ENCODE peak calls at places on chromosomes 4 and X, in four cellular contexts. One of them, this sample, is unnamed.

GRCh38 chr4:69731261-69731660 is 29.2 kb downstream of the SULT1B1 start:
- DNase-seq in NT2/D1: no peak
- DNase-seq in breast epithelium: no peak
- DNase-seq in A673: peak; percentile 45
- DNase-seq in this sample: no peak

GRCh38 chr4:140238353-140239041 is 84.5 kb upstream of the MAML3 start:
- DNase-seq in breast epithelium: peak; percentile 86
- DNase-seq in NT2/D1: no peak
- DNase-seq in A673: peak; percentile 78
- DNase-seq in this sample: peak; percentile 72

GRCh38 chrX:129769467-129770154 is 10.1 kb upstream of the SASH3 start:
- DNase-seq in NT2/D1: no peak
- DNase-seq in A673: no peak
- DNase-seq in breast epithelium: no peak
- DNase-seq in this sample: peak; percentile 68

GRCh38 chr4:67204441-67204840 is 340.9 kb downstream of the CENPC start:
- DNase-seq in NT2/D1: no peak
- DNase-seq in breast epithelium: no peak
- DNase-seq in A673: peak; percentile 76
- DNase-seq in this sample: no peak

GRCh38 chr4:42923431-42923830 is 30.9 kb downstream of the GRXCR1 start:
- DNase-seq in A673: no peak
- DNase-seq in breast epithelium: no peak
- DNase-seq in NT2/D1: no peak
- DNase-seq in this sample: no peak

GRCh38 chrX:118197730-118198129 is 81.1 kb upstream of the KLHL13 start:
- DNase-seq in A673: no peak
- DNase-seq in NT2/D1: no peak
- DNase-seq in breast epithelium: no peak
- DNase-seq in this sample: no peak

GRCh38 chrX:53279296-53280237 is 1.8 kb downstream of the IQSEC2 start:
- DNase-seq in breast epithelium: no peak
- DNase-seq in A673: peak; percentile 25
- DNase-seq in NT2/D1: no peak
- DNase-seq in this sample: peak; percentile 47

GRCh38 chr4:19739101-19739651 is 512.5 kb upstream of the SLIT2 start:
- DNase-seq in A673: peak; percentile 75
- DNase-seq in breast epithelium: no peak
- DNase-seq in NT2/D1: no peak
- DNase-seq in this sample: peak; percentile 2

GRCh38 chr4:56505269-56506109 is at the start of gene ARL9:
- DNase-seq in NT2/D1: peak; percentile 28
- DNase-seq in breast epithelium: no peak
- DNase-seq in A673: peak; percentile 48
- DNase-seq in this sample: peak; percentile 71

GRCh38 chrX:5390376-5390775 is 838.3 kb downstream of the NLGN4X start:
- DNase-seq in breast epithelium: no peak
- DNase-seq in NT2/D1: no peak
- DNase-seq in A673: no peak
- DNase-seq in this sample: no peak

GRCh38 chrX:13545731-13546130 is 23.7 kb upstream of the EGFL6 start:
- DNase-seq in breast epithelium: no peak
- DNase-seq in A673: no peak
- DNase-seq in NT2/D1: no peak
- DNase-seq in this sample: no peak

GRCh38 chr4:45280121-45280520 is 553.8 kb upstream of the GNPDA2 start:
- DNase-seq in A673: no peak
- DNase-seq in breast epithelium: no peak
- DNase-seq in NT2/D1: no peak
- DNase-seq in this sample: no peak

GRCh38 chr4:110196871-110197420 is 1.5 kb downstream of the ELOVL6 start:
- DNase-seq in breast epithelium: peak; percentile 23
- DNase-seq in A673: no peak
- DNase-seq in NT2/D1: no peak
- DNase-seq in this sample: peak; percentile 62

GRCh38 chrX:112735147-112735546 is 55.4 kb upstream of the LHFPL1 start:
- DNase-seq in NT2/D1: no peak
- DNase-seq in A673: no peak
- DNase-seq in breast epithelium: no peak
- DNase-seq in this sample: no peak

GRCh38 chr4:40325406-40326019 is 9.6 kb upstream of the CHRNA9 start:
- DNase-seq in A673: peak; percentile 87
- DNase-seq in breast epithelium: peak; percentile 36
- DNase-seq in NT2/D1: no peak
- DNase-seq in this sample: peak; percentile 62

GRCh38 chr4:147984065-147984777 is 252.3 kb downstream of the ARHGAP10 start:
- DNase-seq in NT2/D1: peak; percentile 54
- DNase-seq in breast epithelium: no peak
- DNase-seq in A673: peak; percentile 87
- DNase-seq in this sample: peak; percentile 35

GRCh38 chr4:88792821-88793220 is 95.2 kb upstream of the NAP1L5 start:
- DNase-seq in breast epithelium: no peak
- DNase-seq in A673: no peak
- DNase-seq in NT2/D1: no peak
- DNase-seq in this sample: no peak

GRCh38 chr4:185656467-185656890 is 121.2 kb upstream of the PDLIM3 start:
- DNase-seq in breast epithelium: peak; percentile 52
- DNase-seq in A673: peak; percentile 3
- DNase-seq in NT2/D1: no peak
- DNase-seq in this sample: no peak

GRCh38 chrX:16664626-16665025 is 14.7 kb downstream of the S100G start:
- DNase-seq in A673: no peak
- DNase-seq in breast epithelium: no peak
- DNase-seq in NT2/D1: no peak
- DNase-seq in this sample: no peak

GRCh38 chrX:49754238-49754857 is 58.6 kb upstream of the PAGE1 start:
- DNase-seq in NT2/D1: peak; percentile 18
- DNase-seq in A673: peak; percentile 57
- DNase-seq in breast epithelium: no peak
- DNase-seq in this sample: peak; percentile 15

GRCh38 chrX:78104447-78105176 is 564 bp downstream of the PGK1 start:
- DNase-seq in NT2/D1: no peak
- DNase-seq in A673: peak; percentile 43
- DNase-seq in breast epithelium: peak; percentile 23
- DNase-seq in this sample: peak; percentile 83

GRCh38 chr4:186137193-186137792 is 32.8 kb downstream of the FAM149A start:
- DNase-seq in NT2/D1: no peak
- DNase-seq in breast epithelium: no peak
- DNase-seq in A673: peak; percentile 38
- DNase-seq in this sample: peak; percentile 37

GRCh38 chrX:38166478-38167083 is 54.1 kb downstream of the SRPX start:
- DNase-seq in A673: peak; percentile 54
- DNase-seq in NT2/D1: no peak
- DNase-seq in breast epithelium: no peak
- DNase-seq in this sample: peak; percentile 34

GRCh38 chrX:50888884-50889283 is 21.7 kb upstream of the BMP15 start:
- DNase-seq in NT2/D1: no peak
- DNase-seq in breast epithelium: no peak
- DNase-seq in A673: no peak
- DNase-seq in this sample: no peak

GRCh38 chr4:182318256-182318655 is 75.1 kb downstream of the TENM3 start:
- DNase-seq in A673: no peak
- DNase-seq in breast epithelium: no peak
- DNase-seq in NT2/D1: no peak
- DNase-seq in this sample: no peak

GRCh38 chr4:1211951-1212545 is 36.9 kb downstream of the CTBP1 start:
- DNase-seq in NT2/D1: no peak
- DNase-seq in breast epithelium: no peak
- DNase-seq in A673: no peak
- DNase-seq in this sample: no peak
- H3K36me3 ChIP-seq in NT2/D1: peaks cover 77% of the 10 kb centered on the region
- H3K36me3 ChIP-seq in breast epithelium: no peaks in the 10 kb centered on the region
- H3K36me3 ChIP-seq in A673: peaks cover 53% of the 10 kb centered on the region
- H3K36me3 ChIP-seq in this sample: peaks cover 5% of the 10 kb centered on the region

GRCh38 chr4:4864443-4864939 is 5.0 kb downstream of the MSX1 start:
- DNase-seq in breast epithelium: no peak
- DNase-seq in A673: no peak
- DNase-seq in NT2/D1: no peak
- DNase-seq in this sample: no peak

GRCh38 chr4:4864940-4865704 is 5.7 kb downstream of the MSX1 start:
- DNase-seq in breast epithelium: no peak
- DNase-seq in A673: no peak
- DNase-seq in NT2/D1: no peak
- DNase-seq in this sample: no peak

GRCh38 chr4:4866833-4867744 is 7.6 kb downstream of the MSX1 start:
- DNase-seq in breast epithelium: no peak
- DNase-seq in A673: no peak
- DNase-seq in NT2/D1: no peak
- DNase-seq in this sample: no peak

GRCh38 chr4:4866124-4866832 is 6.8 kb downstream of the MSX1 start:
- DNase-seq in NT2/D1: no peak
- DNase-seq in breast epithelium: no peak
- DNase-seq in A673: peak; percentile 44
- DNase-seq in this sample: no peak

DNA sequence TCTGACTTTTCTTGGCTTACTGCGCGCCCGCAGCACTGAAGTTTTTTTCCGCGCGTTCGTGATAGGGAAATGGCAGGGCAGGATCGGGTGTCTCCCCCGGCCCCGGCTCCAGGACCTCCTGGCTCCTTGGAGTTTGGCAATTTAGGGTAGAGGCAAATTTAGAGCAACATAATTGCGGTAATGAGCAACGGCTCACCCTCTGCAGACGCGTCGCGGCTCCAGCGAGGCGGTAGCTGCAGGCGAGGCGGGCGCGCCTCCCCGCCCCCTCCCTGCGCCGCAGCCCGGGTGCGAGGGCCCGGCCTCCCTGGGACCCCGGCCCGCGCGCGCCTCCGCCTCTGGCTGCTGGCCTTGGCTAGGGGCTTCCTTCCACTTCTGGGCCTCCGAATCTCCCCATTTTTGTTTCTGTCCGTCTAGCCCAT is 6.2 kb downstream of the MSX1 start:
- DNase-seq in NT2/D1: no peak
- DNase-seq in breast epithelium: no peak
- DNase-seq in A673: no peak
- DNase-seq in this sample: no peak
- H3K4me3 ChIP-seq in NT2/D1: peak overlapping the region; percentile 47
- H3K4me3 ChIP-seq in breast epithelium: peak overlapping the region; percentile 57
- H3K4me3 ChIP-seq in A673: peak overlapping the region; percentile 40
- H3K4me3 ChIP-seq in this sample: no peak overlapping the region

DNA sequence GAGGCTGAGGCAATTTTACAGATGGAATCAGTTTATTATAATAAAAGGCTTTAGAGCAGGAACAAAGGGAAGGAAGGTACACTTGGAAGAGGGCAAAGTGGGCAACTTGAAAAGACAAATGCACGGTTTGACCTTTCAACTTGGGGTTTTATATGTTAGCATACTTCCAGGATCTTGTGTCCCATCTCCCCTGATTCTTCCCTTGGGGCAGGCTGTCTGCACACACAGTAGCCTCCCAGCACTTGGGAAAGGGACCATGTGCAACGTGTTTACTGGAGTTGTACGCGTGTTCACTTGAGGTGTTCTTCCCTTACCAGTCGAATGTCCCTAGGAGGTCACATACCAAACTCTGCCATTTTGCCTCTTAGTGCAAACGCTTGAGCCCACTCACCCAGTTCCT is 7.3 kb downstream of the PPA2 start:
- DNase-seq in NT2/D1: no peak
- DNase-seq in breast epithelium: no peak
- DNase-seq in A673: no peak
- DNase-seq in this sample: no peak
- H3K9me3 ChIP-seq in NT2/D1: peaks cover 4% of the 10 kb centered on the region
- H3K9me3 ChIP-seq in breast epithelium: no peaks in the 10 kb centered on the region
- H3K9me3 ChIP-seq in A673: no peaks in the 10 kb centered on the region
- H3K9me3 ChIP-seq in this sample: no peaks in the 10 kb centered on the region

GRCh38 chrX:41338422-41338821 is 4.5 kb downstream of the DDX3X start:
- DNase-seq in A673: no peak
- DNase-seq in NT2/D1: no peak
- DNase-seq in breast epithelium: no peak
- DNase-seq in this sample: no peak

GRCh38 chrX:41347186-41347585 is 13.2 kb downstream of the DDX3X start:
- DNase-seq in NT2/D1: no peak
- DNase-seq in breast epithelium: no peak
- DNase-seq in A673: no peak
- DNase-seq in this sample: no peak

GRCh38 chrX:41339148-41339547 is 5.2 kb downstream of the DDX3X start:
- DNase-seq in NT2/D1: no peak
- DNase-seq in A673: no peak
- DNase-seq in breast epithelium: no peak
- DNase-seq in this sample: no peak

GRCh38 chrX:41348551-41348950 is 14.6 kb downstream of the DDX3X start:
- DNase-seq in breast epithelium: no peak
- DNase-seq in A673: no peak
- DNase-seq in NT2/D1: no peak
- DNase-seq in this sample: no peak

DNA sequence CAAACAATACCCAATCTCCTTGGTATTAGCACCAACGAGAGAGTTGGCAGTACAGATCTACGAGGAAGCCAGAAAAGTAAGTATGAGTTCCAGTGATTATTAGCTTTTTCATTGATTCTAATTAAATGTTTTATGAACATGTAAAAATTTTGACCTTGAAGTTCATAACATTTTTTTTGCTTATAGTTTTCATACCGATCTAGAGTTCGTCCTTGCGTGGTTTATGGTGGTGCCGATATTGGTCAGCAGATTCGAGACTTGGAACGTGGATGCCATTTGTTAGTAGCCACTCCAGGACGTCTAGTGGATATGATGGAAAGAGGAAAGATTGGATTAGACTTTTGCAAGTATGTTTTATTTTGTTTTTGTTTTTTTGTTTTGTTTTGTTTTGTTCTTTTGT is 10.1 kb downstream of the DDX3X start:
- DNase-seq in NT2/D1: no peak
- DNase-seq in breast epithelium: no peak
- DNase-seq in A673: no peak
- DNase-seq in this sample: no peak
- H3K36me3 ChIP-seq in NT2/D1: peaks cover 94% of the 10 kb centered on the region
- H3K36me3 ChIP-seq in breast epithelium: peaks cover 31% of the 10 kb centered on the region
- H3K36me3 ChIP-seq in A673: peaks cover 98% of the 10 kb centered on the region
- H3K36me3 ChIP-seq in this sample: peaks cover 15% of the 10 kb centered on the region

DNA sequence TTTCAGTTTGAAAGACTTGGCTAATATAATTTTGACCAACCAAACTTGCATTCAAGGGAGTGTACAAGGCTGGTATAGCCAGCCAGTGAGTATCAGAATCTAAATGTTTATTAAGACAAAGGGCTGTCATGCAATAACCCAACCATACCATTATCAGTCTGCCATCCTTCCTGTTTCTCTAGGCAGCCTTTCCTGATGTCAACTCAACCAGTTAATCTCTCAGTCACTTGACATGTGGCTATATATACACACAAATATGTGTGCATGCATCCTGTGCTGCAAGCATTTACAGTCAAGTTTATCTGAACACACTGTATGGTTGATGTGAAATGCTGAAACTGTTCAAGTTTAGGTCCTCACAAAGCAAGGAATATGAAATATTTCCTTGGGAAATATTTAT is 17.2 kb downstream of the BTK start:
- DNase-seq in breast epithelium: no peak
- DNase-seq in A673: no peak
- DNase-seq in NT2/D1: no peak
- DNase-seq in this sample: no peak
- H3K4me3 ChIP-seq in breast epithelium: no peak overlapping the region
- H3K4me3 ChIP-seq in A673: no peak overlapping the region
- H3K4me3 ChIP-seq in NT2/D1: no peak overlapping the region
- H3K4me3 ChIP-seq in this sample: no peak overlapping the region

GRCh38 chrX:58044130-58044529 is 133.9 kb upstream of the ZXDA start:
- DNase-seq in NT2/D1: no peak
- DNase-seq in breast epithelium: no peak
- DNase-seq in A673: no peak
- DNase-seq in this sample: no peak
- H3K9me3 ChIP-seq in NT2/D1: no peaks in the 10 kb centered on the region
- H3K9me3 ChIP-seq in breast epithelium: peaks cover 20% of the 10 kb centered on the region
- H3K9me3 ChIP-seq in A673: peaks cover 15% of the 10 kb centered on the region
- H3K9me3 ChIP-seq in this sample: no peaks in the 10 kb centered on the region